ENCODE peak calls at places on chromosomes 3 and 15, in eight cellular contexts. H, E, V, D, S, O, Z and Q are unnamed samples.

GRCh38 chr15:37078000-37078399 is 22.3 kb downstream of the MEIS2 start:
- DNase-seq in E (no peak), H (no peak), Z (no peak), O (no peak), S (no peak), V (no peak), D (no peak), Q (no peak)

GRCh38 chr3:110413807-110414748 is 657.5 kb upstream of the NECTIN3 start:
- DNase-seq in E (no peak), Z (peak), D (no peak), H (no peak), O (no peak), V (peak), S (no peak), Q (no peak)

GRCh38 chr15:70524470-70524869 is 238.9 kb downstream of the UACA start:
- DNase-seq in O (no peak), E (no peak), D (no peak), H (no peak), Z (no peak), S (no peak), V (no peak), Q (no peak)

GRCh38 chr15:45892182-45892581 is 257.4 kb downstream of the SQOR start:
- DNase-seq in H (no peak), S (no peak), E (no peak), V (peak), Z (peak), D (no peak), O (no peak), Q (no peak)

GRCh38 chr3:25453521-25454410 is 25.7 kb downstream of the RARB start:
- DNase-seq in V (peak), H (no peak), D (no peak), O (no peak), E (no peak), S (no peak), Z (peak), Q (no peak)

GRCh38 chr3:59006791-59007517 is 42.9 kb downstream of the CFAP20DC start:
- DNase-seq in O (no peak), E (peak), D (no peak), H (no peak), Z (no peak), S (no peak), V (peak), Q (no peak)

GRCh38 chr15:58227706-58228543 is 89.7 kb downstream of the AQP9 start:
- DNase-seq in V (peak), H (peak), O (peak), S (peak), E (peak), D (peak), Z (peak), Q (no peak)

GRCh38 chr15:72936237-72936636 is 116.0 kb upstream of the NEO1 start:
- DNase-seq in D (no peak), Z (no peak), H (no peak), O (no peak), S (no peak), E (no peak), V (no peak), Q (no peak)

GRCh38 chr3:133459400-133459799 is 59.5 kb downstream of the BFSP2 start:
- DNase-seq in S (no peak), Z (no peak), D (no peak), O (no peak), H (no peak), V (no peak), E (no peak), Q (no peak)

GRCh38 chr3:9932843-9933560 is 632 bp upstream of the CRELD1 start:
- DNase-seq in D (peak), V (peak), O (peak), E (peak), Z (no peak), H (peak), S (peak), Q (peak)

GRCh38 chr15:64525828-64526530 is 65.6 kb downstream of the ZNF609 start:
- DNase-seq in Z (no peak), E (no peak), O (no peak), H (no peak), V (no peak), S (no peak), D (no peak), Q (no peak)

GRCh38 chr15:27499719-27500118 is 528.7 kb downstream of the GABRG3 start:
- DNase-seq in S (no peak), V (no peak), O (no peak), E (no peak), H (no peak), D (no peak), Z (no peak), Q (no peak)

GRCh38 chr3:5194801-5195509 is 7.4 kb downstream of the EDEM1 start:
- DNase-seq in Z (no peak), V (peak), D (peak), S (peak), H (no peak), O (no peak), E (no peak), Q (peak)

GRCh38 chr15:33941279-33942063 is 26.8 kb upstream of the CHRM5 start:
- DNase-seq in O (no peak), E (no peak), S (no peak), V (peak), Z (no peak), H (no peak), D (no peak), Q (no peak)

GRCh38 chr3:136305879-136306278 is 55.7 kb downstream of the PCCB start:
- DNase-seq in S (peak), O (no peak), Z (no peak), H (no peak), E (no peak), V (peak), D (no peak), Q (no peak)